ENCODE peak calls at places on chromosomes 3 and 15, in four cellular contexts. E is memory B cell; L is right lobe of liver; W is stimulated activated CD4-positive, alpha-beta T cell treated with anti-CD3 and anti-CD28 coated beads, Interleukin-1b, Interleukin-23, amount 100 ng/mL, for 4 hours. K is an unnamed sample.

GRCh38 chr15:47477253-47477652 is 240.1 kb upstream of the SEMA6D start:
- DNase-seq in W (no peak), E (no peak), L (no peak), K (no peak)

GRCh38 chr3:31960793-31961431 is 20.1 kb downstream of the OSBPL10 start:
- DNase-seq in E (no peak), W (no peak), L (no peak), K (no peak)

GRCh38 chr3:94522488-94522887 is 459.6 kb downstream of the NSUN3 start:
- DNase-seq in W (no peak), E (no peak), L (no peak), K (no peak)

GRCh38 chr3:23964537-23964936 is 19.5 kb downstream of the NR1D2 start:
- DNase-seq in E (no peak), L (no peak), W (no peak), K (no peak)

GRCh38 chr15:101185336-101185735 is 66.5 kb downstream of the CHSY1 start:
- DNase-seq in E (no peak), W (no peak), L (no peak), K (no peak)

GRCh38 chr15:88586401-88587162 is 34.6 kb upstream of the AEN start:
- DNase-seq in E (no peak), L (no peak), W (no peak), K (no peak)

GRCh38 chr3:196927571-196928453 is 14.5 kb downstream of the NCBP2 start:
- DNase-seq in L (no peak), W (no peak), E (no peak), K (no peak)

GRCh38 chr3:48486952-48487351 is 17.0 kb downstream of the SHISA5 start:
- DNase-seq in L (no peak), E (no peak), W (no peak), K (no peak)

GRCh38 chr3:50616003-50616769 is 765 bp upstream of the MAPKAPK3 start:
- DNase-seq in E (peak), W (peak), L (peak), K (peak)

GRCh38 chr3:182484184-182484583 is 309.1 kb upstream of the ATP11B start:
- DNase-seq in W (no peak), E (no peak), L (no peak), K (no peak)

GRCh38 chr3:87320748-87321634 is 44.6 kb upstream of the POU1F1 start:
- DNase-seq in E (no peak), L (no peak), W (no peak), K (no peak)

GRCh38 chr3:143885803-143886427 is 37.6 kb upstream of the SLC9A9 start:
- DNase-seq in L (no peak), E (no peak), W (peak), K (no peak)

GRCh38 chr3:72346526-72346926 is 501.7 kb downstream of the SHQ1 start:
- DNase-seq in E (no peak), W (no peak), L (no peak), K (no peak)

GRCh38 chr3:46297658-46298423 is 55.6 kb downstream of the CCR3 start:
- DNase-seq in W (no peak), L (no peak), E (no peak), K (no peak)

GRCh38 chr3:183318846-183319770 is 66.1 kb downstream of the B3GNT5 start:
- DNase-seq in L (no peak), W (no peak), E (no peak), K (no peak)

GRCh38 chr3:132161608-132162007 is 126.8 kb upstream of the CPNE4 start:
- DNase-seq in W (no peak), L (no peak), E (no peak), K (no peak)

GRCh38 chr15:77747175-77748077 is 114.7 kb upstream of the LINGO1 start:
- DNase-seq in W (no peak), L (no peak), E (no peak), K (no peak)

GRCh38 chr3:175818811-175819464 is 959.8 kb downstream of the NAALADL2 start:
- DNase-seq in W (no peak), L (no peak), E (no peak), K (no peak)

GRCh38 chr3:3015472-3016089 is 94.6 kb downstream of the IL5RA start:
- DNase-seq in L (no peak), W (no peak), E (no peak), K (no peak)

GRCh38 chr15:78012643-78013077 is 64.9 kb downstream of the TBC1D2B start:
- DNase-seq in W (no peak), L (peak), E (no peak), K (no peak)

GRCh38 chr15:56598991-56599390 is 134.1 kb upstream of the MNS1 start:
- DNase-seq in W (no peak), E (no peak), L (no peak), K (no peak)